ENCODE peak calls at places on chromosomes 11 and 22, in seven cellular contexts. W is fibroblast of mammary gland, S is BE2C, A is cardiac muscle cell, I is psoas muscle, X is fibroblast of pulmonary artery, D is OCI-LY7. T is an unnamed sample.

GRCh38 chr11:12794556-12795230 is 120.5 kb downstream of the TEAD1 start:
- DNase-seq in W (no peak), S (no peak), A (no peak), I (no peak), X (no peak), D (no peak), T (no peak)

GRCh38 chr22:20239951-20240773 is 28.0 kb downstream of the RTN4R start:
- DNase-seq in W (no peak), S (peak; percentile 49), A (no peak), I (no peak), X (peak; percentile 39), D (no peak), T (no peak)

GRCh38 chr11:60987577-60988277 is 16.2 kb downstream of the CD6 start:
- DNase-seq in W (no peak), S (no peak), A (no peak), I (no peak), X (no peak), D (no peak), T (peak; percentile 17)

GRCh38 chr11:13685461-13686108 is 17.1 kb downstream of the FAR1 start:
- DNase-seq in W (no peak), S (no peak), A (no peak), I (no peak), X (peak; percentile 52), D (no peak), T (no peak)

GRCh38 chr11:113553235-113553634 is 78.0 kb upstream of the DRD2 start:
- DNase-seq in W (peak; percentile 90), S (no peak), A (no peak), I (no peak), X (peak; percentile 89), D (no peak), T (no peak)

GRCh38 chr22:35995772-35996171 is 32.9 kb downstream of the RBFOX2 start:
- DNase-seq in W (peak; percentile 98), S (peak; percentile 44), A (no peak), I (peak; percentile 84), X (peak; percentile 97), D (no peak), T (no peak)

GRCh38 chr11:12141283-12141682 is 30.9 kb downstream of the MICAL2 start:
- DNase-seq in W (no peak), S (no peak), A (no peak), I (no peak), X (no peak), D (no peak), T (no peak)

GRCh38 chr11:61776561-61777075 is 15.8 kb downstream of the TMEM258 start:
- DNase-seq in W (peak; percentile 63), S (peak; percentile 71), A (peak; percentile 71), I (peak; percentile 74), X (peak; percentile 82), D (peak; percentile 65), T (peak; percentile 77)

GRCh38 chr11:61041755-61042518 is 60.4 kb upstream of the CD5 start:
- DNase-seq in W (no peak), S (no peak), A (peak; percentile 82), I (no peak), X (peak; percentile 32), D (peak; percentile 76), T (no peak)

GRCh38 chr11:87753143-87753542 is 422.1 kb downstream of the RAB38 start:
- DNase-seq in W (no peak), S (no peak), A (no peak), I (no peak), X (no peak), D (no peak), T (no peak)

GRCh38 chr11:57781529-57781943 is 19.9 kb downstream of the CTNND1 start:
- DNase-seq in W (peak; percentile 45), S (no peak), A (peak; percentile 62), I (no peak), X (peak; percentile 51), D (no peak), T (no peak)

GRCh38 chr11:45141171-45141570 is 5.3 kb upstream of the PRDM11 start:
- DNase-seq in W (no peak), S (no peak), A (no peak), I (no peak), X (no peak), D (no peak), T (no peak)

GRCh38 chr22:46754110-46754799 is 8.2 kb upstream of the TBC1D22A start:
- DNase-seq in W (peak; percentile 98), S (peak; percentile 76), A (no peak), I (peak; percentile 97), X (peak; percentile 98), D (no peak), T (no peak)

GRCh38 chr22:41746563-41747400 is 47.5 kb downstream of the MEI1 start:
- DNase-seq in W (peak; percentile 87), S (peak; percentile 78), A (peak; percentile 82), I (peak; percentile 79), X (peak; percentile 85), D (peak; percentile 85), T (no peak)

GRCh38 chr11:17276236-17277023 is at the start of gene NUCB2:
- DNase-seq in W (peak; percentile 92), S (peak; percentile 93), A (peak; percentile 98), I (peak; percentile 98), X (peak; percentile 96), D (peak; percentile 96), T (peak; percentile 99)
- TF ChIP-seq CTCF in W (no peak), S (no peak), A (no peak), I (no peak), X (no peak), D (no peak), T (no peak)

DNA sequence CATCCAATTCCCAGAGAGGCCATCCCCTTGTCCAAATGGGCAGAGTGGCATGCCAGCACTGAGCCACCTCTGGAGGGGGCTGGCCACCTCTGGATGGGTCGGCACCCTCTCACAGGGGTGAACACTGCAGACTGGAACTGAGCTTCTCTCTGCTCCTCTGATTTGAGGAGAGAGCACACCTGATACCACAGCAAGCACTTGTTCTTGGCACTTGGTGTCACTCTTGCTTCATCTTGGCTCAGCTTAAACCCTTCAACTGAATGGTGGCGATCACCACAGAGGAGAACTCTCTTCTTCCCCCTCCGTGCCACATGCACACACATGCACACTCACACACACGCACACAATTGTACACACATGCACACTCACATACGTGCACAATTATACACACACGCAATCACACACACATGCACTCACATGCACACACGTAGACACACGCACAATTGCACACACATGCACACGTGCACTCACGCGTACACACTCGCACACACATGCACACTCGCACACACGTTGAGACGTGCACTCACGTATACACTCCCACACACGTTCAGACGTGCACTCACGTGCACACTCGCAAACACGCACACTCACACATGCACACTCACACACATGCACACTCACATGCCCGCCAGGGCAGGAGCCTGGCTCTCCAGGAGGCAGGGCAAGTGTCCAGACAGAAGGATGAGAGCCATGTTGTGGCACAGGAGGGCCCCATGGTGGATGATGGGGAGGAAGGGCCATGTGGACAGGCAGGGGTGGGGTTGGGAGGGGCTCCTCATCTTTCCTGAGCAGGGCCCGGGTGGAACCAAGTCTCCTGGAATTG is 23.4 kb downstream of the OVOL1 start:
- DNase-seq in W (peak; percentile 10), S (no peak), A (no peak), I (no peak), X (no peak), D (peak; percentile 30), T (no peak)
- TF ChIP-seq CTCF in W (no peak), S (no peak), A (no peak), I (no peak), X (no peak), D (peak; percentile 46), T (no peak)

DNA sequence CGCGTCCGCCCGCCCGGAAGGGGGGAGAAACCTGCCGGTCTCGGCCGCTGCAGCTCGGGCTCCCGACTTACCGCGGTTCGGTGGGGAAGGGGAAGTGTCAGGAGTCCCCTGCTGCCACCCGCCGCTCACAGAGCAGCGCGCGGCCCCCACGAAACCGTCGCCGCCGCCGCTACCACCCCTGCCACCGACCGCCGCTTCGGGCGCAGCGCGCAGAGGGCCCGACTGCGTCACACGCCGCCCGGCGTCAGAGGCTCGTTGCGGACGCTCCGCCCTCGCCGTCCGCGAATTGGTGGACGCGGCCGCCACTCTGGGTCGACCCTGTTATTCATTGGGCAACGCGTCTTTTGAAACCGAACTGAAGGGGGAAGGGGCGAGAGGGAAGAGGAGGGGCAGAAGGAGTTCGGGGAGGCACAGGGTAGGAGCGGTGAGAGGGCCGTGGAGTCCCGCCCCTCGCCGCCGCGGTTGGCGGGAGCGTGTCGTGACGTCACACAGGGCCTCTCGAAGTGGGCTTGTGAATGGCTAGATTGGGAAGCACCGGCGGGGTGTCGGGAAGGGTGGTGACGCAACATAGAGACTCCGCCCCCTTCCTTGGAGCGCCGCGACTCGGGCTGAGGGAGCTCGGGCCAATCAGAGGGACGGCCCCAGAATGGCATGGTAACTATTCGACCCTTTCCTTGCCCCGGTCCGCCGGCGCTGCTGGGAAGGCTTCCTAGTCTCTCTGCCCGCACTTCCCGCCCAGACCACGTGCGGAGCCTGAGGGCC is at the start of gene NUP98:
- DNase-seq in W (peak; percentile 99), S (peak; percentile 95), A (peak; percentile 99), I (peak; percentile 100), X (peak; percentile 100), D (peak; percentile 100), T (peak; percentile 100)
- TF ChIP-seq CTCF in W (no peak), S (no peak), A (no peak), I (no peak), X (no peak), D (peak; percentile 4), T (no peak)

DNA sequence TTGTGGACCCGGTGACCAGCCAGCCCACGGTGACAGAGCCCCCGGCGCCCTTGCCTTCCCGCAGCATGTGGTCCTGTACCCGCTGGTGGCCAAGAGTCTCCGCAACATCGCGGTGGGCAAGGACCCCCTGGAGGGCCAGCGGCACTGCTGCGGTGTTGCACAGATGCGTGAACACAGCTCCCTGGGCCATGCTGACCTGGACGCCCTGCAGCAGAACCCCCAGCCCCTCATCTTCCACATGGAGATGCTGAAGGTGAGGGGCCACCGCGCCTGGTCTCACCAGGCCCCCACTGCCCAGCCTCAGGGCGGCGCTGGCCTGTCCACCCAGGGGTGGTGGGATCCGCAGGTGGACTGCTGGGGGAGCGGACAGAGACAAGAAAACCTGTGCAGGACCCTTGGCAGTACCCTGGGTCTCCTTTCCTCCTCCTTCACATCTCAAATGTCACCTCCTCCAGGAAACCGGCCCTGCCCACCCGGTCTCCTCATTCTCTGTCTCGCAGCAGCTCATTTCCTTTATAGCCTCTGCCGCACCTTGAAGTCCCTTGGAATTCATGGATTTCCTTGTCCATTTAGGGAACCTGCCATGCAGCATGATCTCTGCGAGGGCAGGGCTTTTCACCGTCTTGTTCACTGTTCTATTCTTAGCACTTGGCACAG is 6.5 kb downstream of the AIP start:
- DNase-seq in W (no peak), S (no peak), A (no peak), I (no peak), X (no peak), D (no peak), T (peak; percentile 94)
- TF ChIP-seq CTCF in W (no peak), S (no peak), A (no peak), I (no peak), X (no peak), D (no peak), T (no peak)